ENCODE peak calls at places on chromosomes 4 and X, in nine cellular contexts. V is pancreas, C is lower leg skin, U is progenitor cell of endocrine pancreas, N is GM12865, A is A549, W is cardiac fibroblast, M is astrocyte, X is MM.1S. Y is an unnamed sample.

GRCh38 chr4:41538017-41538733 is at the start of gene LIMCH1:
- DNase-seq in V (no peak), C (peak), U (no peak), N (no peak), A (no peak), W (peak), M (peak), X (no peak), Y (no peak)

GRCh38 chr4:80058740-80059139 is 14.3 kb downstream of the ANTXR2 start:
- DNase-seq in V (no peak), C (no peak), U (no peak), N (peak), A (no peak), W (peak), M (no peak), X (peak), Y (no peak)

GRCh38 chr4:26131711-26132110 is 189.1 kb upstream of the RBPJ start:
- DNase-seq in V (no peak), C (no peak), U (no peak), N (peak), A (no peak), W (no peak), M (no peak), X (no peak), Y (no peak)

GRCh38 chr4:156774422-156774821 is 197.2 kb downstream of the PDGFC start:
- DNase-seq in V (no peak), C (peak), U (no peak), N (no peak), A (no peak), W (peak), M (peak), X (no peak), Y (no peak)

GRCh38 chrX:132818638-132819037 is 139.8 kb downstream of the HS6ST2 start:
- DNase-seq in V (no peak), C (no peak), U (no peak), N (no peak), A (no peak), W (no peak), M (no peak), X (no peak), Y (no peak)

GRCh38 chr4:101076032-101076431 is 271.3 kb downstream of the PPP3CA start:
- DNase-seq in V (no peak), C (no peak), U (no peak), N (no peak), A (no peak), W (no peak), M (no peak), X (no peak), Y (no peak)

GRCh38 chr4:174631901-174632758 is 109.8 kb upstream of the HPGD start:
- DNase-seq in V (no peak), C (no peak), U (no peak), N (peak), A (peak), W (peak), M (peak), X (peak), Y (no peak)

GRCh38 chr4:152534541-152535231 is 1.2 kb downstream of the FBXW7 start:
- DNase-seq in V (peak), C (peak), U (peak), N (peak), A (no peak), W (peak), M (peak), X (peak), Y (peak)

GRCh38 chrX:10597871-10598270 is 22.5 kb downstream of the MID1 start:
- DNase-seq in V (no peak), C (no peak), U (no peak), N (peak), A (no peak), W (no peak), M (no peak), X (no peak), Y (peak)

GRCh38 chr4:183905593-183906485 is 732 bp downstream of the STOX2 start:
- DNase-seq in V (peak), C (no peak), U (peak), N (no peak), A (peak), W (peak), M (peak), X (no peak), Y (peak)

GRCh38 chrX:15674899-15675489 is 10.4 kb upstream of the CLTRN start:
- DNase-seq in V (peak), C (peak), U (peak), N (peak), A (peak), W (peak), M (peak), X (peak), Y (peak)

GRCh38 chr4:93710101-93710846 is 118.3 kb upstream of the ATOH1 start:
- DNase-seq in V (no peak), C (no peak), U (no peak), N (peak), A (no peak), W (no peak), M (no peak), X (no peak), Y (peak)

GRCh38 chrX:17818729-17819128 is 42.4 kb downstream of the RAI2 start:
- DNase-seq in V (no peak), C (no peak), U (no peak), N (no peak), A (no peak), W (no peak), M (no peak), X (no peak), Y (no peak)

GRCh38 chr4:98482503-98482846 is 175.9 kb downstream of the TSPAN5 start:
- DNase-seq in V (no peak), C (no peak), U (no peak), N (no peak), A (no peak), W (no peak), M (no peak), X (no peak), Y (no peak)

GRCh38 chrX:139126493-139126892 is 404.0 kb upstream of the F9 start:
- DNase-seq in V (peak), C (no peak), U (peak), N (peak), A (no peak), W (no peak), M (no peak), X (peak), Y (peak)

GRCh38 chrX:136258951-136259350 is 7.8 kb upstream of the MAP7D3 start:
- DNase-seq in V (no peak), C (no peak), U (no peak), N (no peak), A (no peak), W (no peak), M (no peak), X (no peak), Y (no peak)

GRCh38 chrX:70030242-70030823 is 19.4 kb downstream of the AWAT2 start:
- DNase-seq in V (no peak), C (no peak), U (peak), N (peak), A (peak), W (peak), M (peak), X (peak), Y (peak)

GRCh38 chr4:18203936-18204335 is 182.4 kb upstream of the LCORL start:
- DNase-seq in V (no peak), C (no peak), U (no peak), N (peak), A (no peak), W (no peak), M (no peak), X (peak), Y (no peak)

GRCh38 chr4:183571350-183572076 is 66.7 kb downstream of the ING2 start:
- DNase-seq in V (peak), C (peak), U (no peak), N (peak), A (peak), W (peak), M (peak), X (no peak), Y (no peak)

GRCh38 chr4:62923783-62924182 is 1485.5 kb downstream of the TECRL start:
- DNase-seq in V (no peak), C (no peak), U (no peak), N (no peak), A (no peak), W (no peak), M (no peak), X (no peak), Y (no peak)

GRCh38 chrX:45843518-45843917 is 642.8 kb upstream of the DIPK2B start:
- DNase-seq in V (no peak), C (no peak), U (no peak), N (peak), A (no peak), W (peak), M (no peak), X (peak), Y (no peak)

GRCh38 chr4:67712000-67712625 is 11.2 kb upstream of the UBA6 start:
- DNase-seq in V (no peak), C (no peak), U (no peak), N (no peak), A (no peak), W (no peak), M (no peak), X (no peak), Y (no peak)

GRCh38 chr4:26015133-26015651 is 101.2 kb downstream of the SMIM20 start:
- DNase-seq in V (peak), C (no peak), U (no peak), N (no peak), A (no peak), W (peak), M (peak), X (no peak), Y (no peak)

GRCh38 chrX:148867596-148867995 is 367.2 kb downstream of the AFF2 start:
- DNase-seq in V (no peak), C (no peak), U (no peak), N (no peak), A (no peak), W (no peak), M (no peak), X (no peak), Y (no peak)

GRCh38 chrX:42930951-42931350 is 153.0 kb upstream of the PPP1R2C start:
- DNase-seq in V (no peak), C (no peak), U (no peak), N (no peak), A (no peak), W (no peak), M (no peak), X (no peak), Y (no peak)

GRCh38 chrX:67922950-67923349 is 379.1 kb downstream of the AR start:
- DNase-seq in V (no peak), C (no peak), U (no peak), N (no peak), A (no peak), W (no peak), M (no peak), X (no peak), Y (no peak)

DNA sequence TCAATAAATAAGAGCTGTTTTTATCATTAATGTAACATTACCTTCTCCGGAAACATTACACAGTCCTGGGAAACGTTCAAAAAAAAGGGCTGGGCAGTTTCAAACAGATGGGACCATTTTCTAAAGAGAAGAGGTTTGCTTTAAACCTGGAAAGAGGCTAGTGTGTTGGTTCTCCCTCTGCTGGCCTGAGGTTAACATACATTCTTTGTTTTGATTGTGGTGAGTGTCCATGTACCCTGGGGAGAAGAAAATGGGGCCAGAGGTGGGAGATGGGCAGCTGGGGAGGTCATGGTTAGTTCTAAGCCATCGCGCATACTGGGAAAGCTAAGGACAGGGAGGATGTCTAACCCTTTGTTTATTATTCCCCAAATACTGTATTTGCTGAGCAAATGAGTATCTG is 194.7 kb downstream of the CPEB2 start:
- DNase-seq in V (no peak), C (no peak), U (no peak), N (peak), A (peak), W (peak), M (peak), X (no peak), Y (peak)
- TF ChIP-seq CTCF in V (no peak), C (no peak), U (peak), N (peak), A (peak), W (peak), M (peak), X (no peak), Y (no peak)

GRCh38 chr4:76781698-76782595 is 116.0 kb downstream of the SOWAHB start:
- DNase-seq in V (no peak), C (no peak), U (no peak), N (peak), A (no peak), W (peak), M (peak), X (peak), Y (no peak)

GRCh38 chr4:76782837-76783236 is 115.1 kb downstream of the SOWAHB start:
- DNase-seq in V (no peak), C (no peak), U (no peak), N (no peak), A (no peak), W (peak), M (peak), X (no peak), Y (no peak)

GRCh38 chr4:76780781-76781697 is 116.9 kb downstream of the SOWAHB start:
- DNase-seq in V (no peak), C (no peak), U (no peak), N (no peak), A (no peak), W (no peak), M (no peak), X (no peak), Y (no peak)

GRCh38 chr4:76783836-76784235 is 114.1 kb downstream of the SOWAHB start:
- DNase-seq in V (no peak), C (no peak), U (no peak), N (no peak), A (no peak), W (no peak), M (peak), X (no peak), Y (no peak)

GRCh38 chr4:76784237-76784636 is 113.7 kb downstream of the SOWAHB start:
- DNase-seq in V (no peak), C (no peak), U (no peak), N (peak), A (no peak), W (no peak), M (no peak), X (no peak), Y (no peak)
- TF ChIP-seq CTCF in V (no peak), C (no peak), U (no peak), N (peak), A (no peak), W (peak), M (no peak), X (no peak), Y (no peak)

DNA sequence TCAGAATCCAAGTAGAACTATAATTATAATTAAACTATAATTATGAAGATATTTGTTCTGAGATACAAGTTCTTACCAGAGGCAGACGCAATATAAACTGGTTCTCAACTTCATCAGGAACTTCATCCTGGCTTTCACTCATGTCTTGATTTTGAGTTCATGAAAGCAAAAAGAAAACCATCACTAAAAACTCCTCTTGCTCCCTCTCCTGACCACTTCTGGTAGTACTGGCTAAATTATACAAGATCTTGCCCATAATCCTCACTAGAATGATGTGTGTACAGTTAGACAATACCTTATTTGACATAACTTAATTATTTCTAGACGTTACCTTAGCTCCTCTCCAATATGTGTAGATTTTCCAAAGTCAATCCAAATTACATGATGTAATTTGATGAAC is 3.7 kb downstream of the TAF7L start:
- DNase-seq in V (no peak), C (no peak), U (no peak), N (peak), A (peak), W (peak), M (peak), X (peak), Y (peak)
- TF ChIP-seq CTCF in V (peak), C (no peak), U (peak), N (peak), A (peak), W (peak), M (peak), X (peak), Y (peak)

DNA sequence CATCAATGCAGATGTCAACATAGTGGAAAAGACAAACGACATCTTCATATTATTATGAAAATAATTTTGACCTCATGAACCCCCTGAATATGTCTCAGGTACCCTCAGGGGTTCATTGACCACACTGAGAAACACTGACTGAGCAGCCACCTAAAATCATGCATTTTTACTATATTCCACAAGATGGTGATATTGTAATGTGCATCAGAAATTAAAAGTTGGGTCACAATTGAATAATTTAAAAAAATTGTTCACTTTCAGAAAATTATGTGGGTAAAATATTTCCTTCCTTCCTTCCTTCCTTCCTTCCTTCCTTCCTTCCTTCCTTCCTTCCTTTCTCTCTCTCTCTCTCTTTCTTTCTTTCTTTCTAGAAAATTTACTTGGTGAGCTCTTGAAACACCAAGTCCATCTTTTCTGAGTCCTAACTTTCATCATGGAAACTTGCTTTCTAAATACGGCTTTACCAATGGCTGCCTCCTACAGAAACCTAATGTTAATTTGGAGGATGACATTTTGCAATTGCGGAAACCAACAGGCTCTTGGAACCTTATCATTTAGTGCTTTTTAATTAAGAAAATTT is 103.6 kb downstream of the RTL3 start:
- DNase-seq in V (no peak), C (no peak), U (no peak), N (peak), A (no peak), W (no peak), M (no peak), X (peak), Y (no peak)
- TF ChIP-seq CTCF in V (no peak), C (no peak), U (peak), N (peak), A (peak), W (peak), M (peak), X (peak), Y (no peak)

GRCh38 chrX:106863697-106864096 is 39.4 kb downstream of the RIPPLY1 start:
- DNase-seq in V (no peak), C (no peak), U (no peak), N (no peak), A (no peak), W (no peak), M (no peak), X (no peak), Y (no peak)

DNA sequence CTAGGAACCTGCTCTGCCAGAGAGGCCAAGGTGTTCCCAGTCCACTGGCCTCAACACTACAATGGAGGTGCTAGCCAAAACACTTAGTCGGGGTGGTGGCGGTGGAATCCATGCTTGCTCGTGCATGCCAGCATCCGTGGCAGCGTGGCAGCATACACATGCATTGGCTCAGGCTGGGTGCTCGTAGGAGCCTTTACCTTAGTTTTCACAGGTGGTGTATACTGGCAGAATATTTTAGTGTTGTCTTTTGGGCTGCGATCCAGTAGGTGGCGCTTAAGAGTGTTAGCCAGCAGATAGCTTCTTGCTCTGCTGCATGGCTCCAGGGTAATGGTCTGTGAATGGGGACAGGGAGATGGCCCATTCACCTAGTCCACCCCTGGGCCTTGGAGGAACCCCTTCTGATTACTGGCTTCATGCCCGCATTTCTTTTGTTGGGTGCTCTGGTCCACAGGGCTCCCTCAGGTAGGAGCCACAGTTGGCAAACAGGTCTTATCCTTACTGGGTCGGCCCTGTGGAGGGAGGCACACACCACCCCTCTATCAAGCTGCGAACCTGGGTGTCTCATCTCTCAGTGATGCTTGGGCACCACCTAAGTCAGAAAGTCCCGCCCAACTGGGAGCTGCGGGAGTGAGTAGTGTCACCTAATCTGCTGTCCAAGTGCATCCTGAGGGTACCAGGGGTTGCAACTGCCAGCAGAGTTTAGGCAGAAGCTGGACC is 40.0 kb downstream of the RIPPLY1 start:
- DNase-seq in V (peak), C (no peak), U (no peak), N (peak), A (peak), W (peak), M (no peak), X (peak), Y (peak)
- TF ChIP-seq CTCF in V (peak), C (no peak), U (peak), N (peak), A (peak), W (peak), M (no peak), X (peak), Y (peak)

DNA sequence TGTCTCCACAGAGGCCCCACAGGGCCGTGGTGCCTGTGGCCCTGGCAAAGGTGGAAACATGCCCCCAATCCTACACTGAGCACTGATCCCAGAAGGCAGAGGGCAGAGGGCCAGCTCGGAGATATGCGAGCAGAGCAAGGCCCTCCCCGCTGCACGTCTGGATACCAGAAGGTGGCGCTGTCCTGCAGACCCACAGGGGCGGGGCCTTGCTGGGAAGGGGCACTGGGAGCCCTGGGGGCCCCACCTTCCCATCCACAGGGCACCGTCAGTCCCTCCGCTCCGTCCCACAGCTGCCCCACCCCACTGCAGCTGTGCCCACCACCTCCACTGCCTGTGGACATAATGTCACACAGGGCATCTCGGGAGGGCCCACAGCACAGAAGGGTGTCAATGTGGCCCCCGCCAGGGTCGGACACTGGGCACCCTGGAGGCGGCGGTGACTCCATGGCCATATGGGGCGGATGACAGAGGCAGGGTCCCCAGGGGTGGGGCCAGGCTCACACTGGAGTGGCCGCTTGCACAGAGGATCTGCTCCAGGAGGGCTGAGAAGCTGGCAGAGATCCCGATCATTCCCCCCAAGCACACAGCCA is 4.9 kb downstream of the SLC49A3 start:
- DNase-seq in V (peak), C (no peak), U (no peak), N (peak), A (no peak), W (peak), M (peak), X (no peak), Y (peak)
- TF ChIP-seq CTCF in V (no peak), C (no peak), U (peak), N (peak), A (peak), W (peak), M (peak), X (no peak), Y (peak)

GRCh38 chr4:21512351-21512750 is 436.2 kb downstream of the KCNIP4 start:
- DNase-seq in V (no peak), C (no peak), U (no peak), N (peak), A (peak), W (peak), M (peak), X (peak), Y (peak)
- TF ChIP-seq CTCF in V (no peak), C (no peak), U (peak), N (peak), A (peak), W (peak), M (peak), X (peak), Y (peak)